ENCODE peak calls at places on chromosome 21, in seven cellular contexts. U is BE2C, L is cardiac fibroblast, Y is Calu3, G is choroid plexus epithelial cell, Q is H9, W is mesothelial cell of epicardium. X is an unnamed sample.

GRCh38 chr21:38323721-38324591 is 67.2 kb downstream of the KCNJ15 start:
- DNase-seq in L (peak; percentile 94), G (peak; percentile 88), Q (peak; percentile 43), Y (no peak), W (no peak), U (no peak), X (peak; percentile 99)

GRCh38 chr21:37675202-37675801 is 241.0 kb downstream of the KCNJ6 start:
- DNase-seq in W (peak; percentile 52), G (peak; percentile 58), L (peak; percentile 59), Q (peak; percentile 82), Y (peak; percentile 74), U (peak; percentile 75), X (no peak)

GRCh38 chr21:42612390-42612789 is 41.0 kb upstream of the PDE9A start:
- DNase-seq in U (no peak), Y (no peak), W (no peak), Q (no peak), L (no peak), G (no peak), X (no peak)

GRCh38 chr21:37554661-37555379 is 188.2 kb downstream of the DYRK1A start:
- DNase-seq in U (no peak), Q (no peak), G (no peak), Y (no peak), W (no peak), L (no peak), X (no peak)

GRCh38 chr21:16420086-16420724 is 690.4 kb downstream of the USP25 start:
- DNase-seq in Q (no peak), Y (peak; percentile 13), U (peak; percentile 61), L (peak; percentile 83), G (peak; percentile 87), W (no peak), X (no peak)

GRCh38 chr21:39444406-39445145 is 1.0 kb downstream of the LCA5L start:
- DNase-seq in Q (no peak), U (no peak), G (peak; percentile 56), L (peak; percentile 41), W (peak; percentile 31), Y (no peak), X (no peak)

GRCh38 chr21:16865612-16866011 is 647.2 kb upstream of the CXADR start:
- DNase-seq in G (peak; percentile 46), L (no peak), Q (no peak), W (no peak), U (no peak), Y (no peak), X (no peak)

GRCh38 chr21:25790122-25790951 is 55.6 kb downstream of the GABPA start:
- DNase-seq in U (peak; percentile 40), G (peak; percentile 71), Q (no peak), L (peak; percentile 52), W (no peak), Y (peak; percentile 21), X (peak; percentile 7)

DNA sequence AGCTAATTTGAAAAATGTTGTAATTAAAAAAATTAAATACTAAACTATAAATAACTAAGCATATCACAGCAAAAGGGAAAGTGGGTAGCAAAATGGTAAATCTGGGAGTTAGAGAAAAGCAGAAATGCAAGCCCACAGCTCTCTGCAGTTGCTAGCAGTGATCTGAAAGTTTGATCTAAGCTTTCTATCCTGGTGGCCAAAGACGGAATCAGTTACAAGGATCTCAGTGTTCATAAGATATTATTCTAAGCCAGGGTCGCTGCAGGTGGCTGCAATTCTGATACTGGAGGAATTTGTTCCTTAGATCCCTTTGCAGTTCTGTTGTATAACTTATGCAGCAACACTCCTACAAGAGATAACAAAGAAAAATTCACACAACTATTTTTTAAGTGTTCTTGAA is 363.7 kb downstream of the SETD4 start:
- DNase-seq in G (peak; percentile 20), Q (no peak), Y (no peak), W (no peak), L (no peak), U (no peak), X (no peak)
- TF ChIP-seq CTCF in G (peak; percentile 41), Q (no peak), Y (no peak), W (no peak), L (no peak), U (no peak), X (no peak)

DNA sequence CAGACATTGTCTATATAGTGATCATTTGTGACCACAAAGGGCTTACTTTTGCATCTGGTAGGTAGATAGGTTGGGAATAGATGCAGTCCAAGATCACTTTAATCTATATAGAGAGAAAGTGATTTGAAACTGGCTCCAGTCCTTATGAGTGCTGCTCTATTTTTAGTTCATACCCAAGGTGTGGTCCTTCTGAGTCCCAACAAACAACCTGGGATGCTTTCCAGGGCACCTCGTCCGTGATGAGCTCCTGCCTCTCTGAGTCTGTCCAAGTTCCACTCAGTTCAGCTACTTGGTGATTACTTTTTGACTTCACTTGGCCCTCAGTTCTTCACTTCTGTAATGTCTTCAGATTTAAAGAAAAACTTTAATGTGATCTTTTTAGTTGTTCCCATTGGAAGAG is 20.2 kb downstream of the DIP2A start:
- DNase-seq in Y (no peak), Q (no peak), G (no peak), W (no peak), U (no peak), L (no peak), X (no peak)
- TF ChIP-seq CTCF in Y (no peak), Q (no peak), G (no peak), W (no peak), U (no peak), L (no peak), X (no peak)

GRCh38 chr21:33691945-33692594 is 49.8 kb downstream of the ITSN1 start:
- DNase-seq in L (no peak), U (no peak), G (peak; percentile 82), W (no peak), Y (no peak), Q (no peak), X (no peak)
- TF ChIP-seq CTCF in L (no peak), U (no peak), G (no peak), W (no peak), Y (no peak), Q (no peak), X (no peak)

GRCh38 chr21:14383596-14384210 is 757 bp upstream of the HSPA13 start:
- DNase-seq in G (no peak), Y (peak; percentile 4), U (no peak), L (peak; percentile 61), Q (no peak), W (peak; percentile 48), X (no peak)

GRCh38 chr21:14384453-14384852 is 1.5 kb upstream of the HSPA13 start:
- DNase-seq in Y (no peak), U (no peak), L (no peak), Q (no peak), W (no peak), G (no peak), X (no peak)

GRCh38 chr21:14382486-14382834 is 486 bp downstream of the HSPA13 start:
- DNase-seq in Y (peak; percentile 3), L (peak; percentile 35), Q (no peak), G (peak; percentile 37), W (no peak), U (no peak), X (no peak)

GRCh38 chr21:14388282-14388681 is 5.3 kb upstream of the HSPA13 start:
- DNase-seq in W (no peak), G (no peak), U (no peak), L (no peak), Q (no peak), Y (no peak), X (no peak)

DNA sequence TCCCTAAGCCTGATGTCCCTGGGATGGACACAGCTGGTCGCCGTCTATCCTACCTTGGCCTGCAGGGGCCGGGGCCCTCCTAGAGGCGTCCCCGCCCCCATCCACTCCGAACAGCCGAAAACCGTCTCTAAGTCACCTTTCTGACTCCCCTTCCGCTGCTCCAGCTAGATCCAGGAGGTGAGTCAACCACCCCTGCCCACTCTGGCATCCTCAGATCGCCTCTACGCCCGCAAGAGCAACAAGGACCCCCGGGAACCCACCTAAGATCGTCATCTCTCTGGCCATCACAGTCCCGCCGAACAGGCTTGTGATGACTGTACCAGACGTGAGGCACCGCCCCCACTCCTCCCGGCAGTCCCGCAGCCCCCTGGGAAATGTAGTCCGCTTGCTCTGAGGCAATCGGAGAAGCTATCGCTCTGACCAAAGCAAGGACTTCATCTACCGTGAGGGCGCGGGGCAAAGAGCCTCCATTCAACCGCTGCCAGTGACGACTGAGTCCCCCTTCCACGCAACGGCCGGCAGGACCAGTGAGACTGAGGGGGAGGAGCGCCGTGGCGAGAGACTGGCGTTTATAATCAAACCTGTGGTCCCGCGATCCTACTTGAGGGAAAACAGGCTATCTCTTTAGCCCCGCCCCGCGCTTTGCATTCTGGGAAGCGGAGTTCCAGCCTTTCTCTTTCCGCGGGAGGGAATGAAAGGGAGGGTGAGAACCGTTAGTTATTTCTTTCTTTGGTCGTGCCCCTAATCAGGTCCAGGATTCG is at the start of gene HSPA13:
- DNase-seq in Y (peak; percentile 95), G (peak; percentile 100), U (peak; percentile 99), Q (peak; percentile 100), W (peak; percentile 96), L (peak; percentile 100), X (peak; percentile 98)
- TF ChIP-seq CTCF in Y (no peak), G (no peak), U (no peak), Q (peak; percentile 24), W (no peak), L (no peak), X (no peak)

DNA sequence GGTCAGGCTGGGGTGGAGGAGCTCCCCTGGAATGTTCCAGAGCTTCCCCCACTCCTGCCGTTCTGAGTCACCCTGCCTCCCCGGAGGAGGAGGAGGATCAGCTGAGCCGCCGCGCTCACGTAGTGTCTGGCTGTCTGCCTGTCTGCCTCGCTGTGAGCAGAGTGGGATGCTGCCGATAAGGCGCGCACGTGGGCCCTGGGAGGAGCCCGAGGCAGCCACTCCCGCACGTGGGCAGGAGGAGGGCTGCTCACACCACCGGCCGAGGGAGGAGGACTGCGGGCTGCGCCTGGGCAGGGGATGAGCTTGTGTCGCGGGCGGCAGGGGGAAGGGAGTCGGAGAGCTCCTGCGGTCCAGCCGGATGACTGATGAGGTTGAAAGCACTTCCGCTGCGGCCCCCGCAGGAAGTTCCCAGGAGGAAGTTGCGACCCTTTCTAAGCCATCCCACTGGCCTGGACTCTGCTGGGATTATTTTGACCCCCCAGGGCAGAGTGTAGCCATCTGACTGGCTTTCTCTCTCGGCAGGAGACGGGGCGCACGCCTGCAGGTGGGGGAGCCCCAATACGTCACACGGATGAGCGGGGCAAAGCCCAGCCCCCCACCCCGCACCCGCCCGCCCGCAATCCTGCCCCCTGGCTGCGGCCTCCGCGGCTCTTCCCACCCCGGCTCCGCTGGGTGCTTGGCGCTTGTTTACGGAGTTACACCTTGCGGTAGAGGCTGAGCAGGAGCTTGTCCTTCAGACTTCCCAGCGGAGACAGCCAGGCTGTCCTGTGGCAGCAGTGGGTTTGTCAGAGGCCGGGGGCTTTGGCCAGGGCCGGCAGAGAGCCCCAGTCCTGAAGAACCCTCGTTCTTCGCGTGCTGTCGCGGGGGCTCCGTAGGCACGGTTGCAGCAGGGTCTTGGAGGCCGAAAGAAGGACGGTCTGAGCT is 9.8 kb downstream of the PDXK start:
- DNase-seq in W (peak; percentile 82), U (peak; percentile 97), L (peak; percentile 98), Y (peak; percentile 77), G (peak; percentile 99), Q (peak; percentile 87), X (peak; percentile 93)
- TF ChIP-seq CTCF in W (peak; percentile 56), U (peak; percentile 31), L (no peak), Y (no peak), G (peak; percentile 51), Q (peak; percentile 72), X (peak; percentile 15)

GRCh38 chr21:34242973-34243372 is 120.8 kb upstream of the KCNE2 start:
- DNase-seq in U (no peak), L (no peak), Y (no peak), W (no peak), G (no peak), Q (no peak), X (no peak)

GRCh38 chr21:34243562-34243961 is 120.2 kb upstream of the KCNE2 start:
- DNase-seq in G (peak; percentile 55), Q (peak; percentile 58), Y (peak; percentile 8), L (peak; percentile 42), W (no peak), U (peak; percentile 29), X (no peak)
- TF ChIP-seq CTCF in G (peak; percentile 86), Q (peak; percentile 77), Y (no peak), L (peak; percentile 73), W (no peak), U (peak; percentile 71), X (peak; percentile 59)

GRCh38 chr21:44801468-44802395 is at the start of gene UBE2G2:
- DNase-seq in G (peak; percentile 75), L (peak; percentile 77), Y (peak; percentile 84), U (peak; percentile 91), W (peak; percentile 79), Q (peak; percentile 78), X (no peak)
- TF ChIP-seq CTCF in G (no peak), L (no peak), Y (no peak), U (no peak), W (no peak), Q (no peak), X (no peak)